ENCODE peak calls at places on chromosome 19, in seven cellular contexts. One of them, this sample, is unnamed.

GRCh38 chr19:45767881-45768643 is 990 bp downstream of the SIX5 start:
- DNase-seq in neural progenitor cell: peak; percentile 83
- DNase-seq in SK-N-SH: peak; percentile 67
- DNase-seq in HCT116: no peak
- DNase-seq in hepatocyte: peak; percentile 83
- DNase-seq in OCI-LY7: peak; percentile 21
- DNase-seq in MM.1S: peak; percentile 22
- DNase-seq in this sample: peak; percentile 37

GRCh38 chr19:7113233-7113632 is 43.7 kb downstream of the ZNF557 start:
- DNase-seq in HCT116: no peak
- DNase-seq in MM.1S: no peak
- DNase-seq in neural progenitor cell: no peak
- DNase-seq in OCI-LY7: no peak
- DNase-seq in SK-N-SH: no peak
- DNase-seq in hepatocyte: no peak
- DNase-seq in this sample: no peak

GRCh38 chr19:13830761-13831481 is 35.7 kb downstream of the ZSWIM4 start:
- DNase-seq in OCI-LY7: no peak
- DNase-seq in SK-N-SH: no peak
- DNase-seq in HCT116: no peak
- DNase-seq in neural progenitor cell: no peak
- DNase-seq in hepatocyte: no peak
- DNase-seq in MM.1S: no peak
- DNase-seq in this sample: no peak

GRCh38 chr19:29245221-29245620 is 32.3 kb upstream of the UQCRFS1 start:
- DNase-seq in HCT116: no peak
- DNase-seq in SK-N-SH: no peak
- DNase-seq in neural progenitor cell: no peak
- DNase-seq in hepatocyte: no peak
- DNase-seq in MM.1S: no peak
- DNase-seq in OCI-LY7: no peak
- DNase-seq in this sample: no peak

GRCh38 chr19:3655402-3656072 is 28.9 kb upstream of the CACTIN start:
- DNase-seq in MM.1S: no peak
- DNase-seq in OCI-LY7: no peak
- DNase-seq in neural progenitor cell: no peak
- DNase-seq in HCT116: no peak
- DNase-seq in SK-N-SH: peak; percentile 59
- DNase-seq in hepatocyte: peak; percentile 76
- DNase-seq in this sample: peak; percentile 76

GRCh38 chr19:37361994-37362393 is 8.9 kb upstream of the ZNF527 start:
- DNase-seq in hepatocyte: no peak
- DNase-seq in HCT116: no peak
- DNase-seq in neural progenitor cell: no peak
- DNase-seq in MM.1S: no peak
- DNase-seq in OCI-LY7: no peak
- DNase-seq in SK-N-SH: no peak
- DNase-seq in this sample: no peak

GRCh38 chr19:47357788-47358680 is 8.9 kb downstream of the DHX34 start:
- DNase-seq in OCI-LY7: peak; percentile 14
- DNase-seq in hepatocyte: no peak
- DNase-seq in MM.1S: no peak
- DNase-seq in SK-N-SH: peak; percentile 31
- DNase-seq in neural progenitor cell: peak; percentile 27
- DNase-seq in HCT116: no peak
- DNase-seq in this sample: no peak

GRCh38 chr19:16394111-16394510 is 69.5 kb downstream of the KLF2 start:
- DNase-seq in MM.1S: no peak
- DNase-seq in neural progenitor cell: no peak
- DNase-seq in OCI-LY7: no peak
- DNase-seq in SK-N-SH: no peak
- DNase-seq in HCT116: no peak
- DNase-seq in hepatocyte: no peak
- DNase-seq in this sample: no peak

GRCh38 chr19:40424637-40425449 is 949 bp downstream of the SERTAD1 start:
- DNase-seq in hepatocyte: no peak
- DNase-seq in MM.1S: no peak
- DNase-seq in SK-N-SH: no peak
- DNase-seq in neural progenitor cell: peak; percentile 50
- DNase-seq in HCT116: no peak
- DNase-seq in OCI-LY7: no peak
- DNase-seq in this sample: no peak

GRCh38 chr19:10998045-10998533 is 37.3 kb downstream of the SMARCA4 start:
- DNase-seq in neural progenitor cell: no peak
- DNase-seq in MM.1S: no peak
- DNase-seq in OCI-LY7: no peak
- DNase-seq in HCT116: no peak
- DNase-seq in SK-N-SH: no peak
- DNase-seq in hepatocyte: no peak
- DNase-seq in this sample: peak; percentile 22

GRCh38 chr19:55013596-55013995 is 24.5 kb downstream of the GP6 start:
- DNase-seq in SK-N-SH: no peak
- DNase-seq in hepatocyte: no peak
- DNase-seq in neural progenitor cell: no peak
- DNase-seq in OCI-LY7: no peak
- DNase-seq in MM.1S: no peak
- DNase-seq in HCT116: no peak
- DNase-seq in this sample: no peak

GRCh38 chr19:3954107-3954506 is 16.8 kb downstream of the DAPK3 start:
- DNase-seq in OCI-LY7: no peak
- DNase-seq in hepatocyte: no peak
- DNase-seq in HCT116: no peak
- DNase-seq in neural progenitor cell: no peak
- DNase-seq in SK-N-SH: no peak
- DNase-seq in MM.1S: no peak
- DNase-seq in this sample: no peak

GRCh38 chr19:40605201-40605971 is 4.2 kb downstream of the LTBP4 start:
- DNase-seq in OCI-LY7: peak; percentile 85
- DNase-seq in hepatocyte: peak; percentile 84
- DNase-seq in MM.1S: peak; percentile 97
- DNase-seq in HCT116: peak; percentile 78
- DNase-seq in neural progenitor cell: peak; percentile 79
- DNase-seq in SK-N-SH: peak; percentile 78
- DNase-seq in this sample: peak; percentile 83

GRCh38 chr19:10419646-10420443 is 493 bp upstream of the PDE4A start:
- DNase-seq in MM.1S: peak; percentile 93
- DNase-seq in neural progenitor cell: peak; percentile 95
- DNase-seq in SK-N-SH: peak; percentile 62
- DNase-seq in HCT116: peak; percentile 84
- DNase-seq in OCI-LY7: peak; percentile 97
- DNase-seq in hepatocyte: peak; percentile 28
- DNase-seq in this sample: peak; percentile 42

GRCh38 chr19:33432408-33433170 is 59.1 kb downstream of the CEBPG start:
- DNase-seq in HCT116: no peak
- DNase-seq in SK-N-SH: no peak
- DNase-seq in neural progenitor cell: no peak
- DNase-seq in OCI-LY7: no peak
- DNase-seq in hepatocyte: no peak
- DNase-seq in MM.1S: no peak
- DNase-seq in this sample: no peak

GRCh38 chr19:13396256-13397080 is 109.8 kb downstream of the CACNA1A start:
- DNase-seq in hepatocyte: peak; percentile 61
- DNase-seq in SK-N-SH: no peak
- DNase-seq in HCT116: peak; percentile 72
- DNase-seq in MM.1S: no peak
- DNase-seq in OCI-LY7: peak; percentile 54
- DNase-seq in neural progenitor cell: peak; percentile 83
- DNase-seq in this sample: peak; percentile 54

GRCh38 chr19:15122331-15123030 is 15.3 kb downstream of the SYDE1 start:
- DNase-seq in HCT116: no peak
- DNase-seq in MM.1S: no peak
- DNase-seq in OCI-LY7: no peak
- DNase-seq in hepatocyte: no peak
- DNase-seq in SK-N-SH: no peak
- DNase-seq in neural progenitor cell: no peak
- DNase-seq in this sample: no peak

GRCh38 chr19:52007436-52007804 is 591 bp downstream of the ZNF615 start:
- DNase-seq in HCT116: no peak
- DNase-seq in OCI-LY7: no peak
- DNase-seq in neural progenitor cell: peak; percentile 53
- DNase-seq in SK-N-SH: peak; percentile 38
- DNase-seq in MM.1S: no peak
- DNase-seq in hepatocyte: peak; percentile 16
- DNase-seq in this sample: no peak

GRCh38 chr19:16836115-16836905 is 7.1 kb downstream of the SIN3B start:
- DNase-seq in hepatocyte: no peak
- DNase-seq in OCI-LY7: peak; percentile 45
- DNase-seq in neural progenitor cell: peak; percentile 19
- DNase-seq in HCT116: no peak
- DNase-seq in MM.1S: no peak
- DNase-seq in SK-N-SH: no peak
- DNase-seq in this sample: no peak

GRCh38 chr19:16073481-16073880 is 2.8 kb upstream of the TPM4 start:
- DNase-seq in HCT116: no peak
- DNase-seq in MM.1S: no peak
- DNase-seq in SK-N-SH: no peak
- DNase-seq in OCI-LY7: no peak
- DNase-seq in hepatocyte: no peak
- DNase-seq in neural progenitor cell: no peak
- DNase-seq in this sample: no peak

GRCh38 chr19:14476663-14477401 is 1.7 kb upstream of the PTGER1 start:
- DNase-seq in neural progenitor cell: no peak
- DNase-seq in MM.1S: no peak
- DNase-seq in hepatocyte: peak; percentile 66
- DNase-seq in HCT116: peak; percentile 48
- DNase-seq in OCI-LY7: peak; percentile 24
- DNase-seq in SK-N-SH: peak; percentile 36
- DNase-seq in this sample: peak; percentile 83

GRCh38 chr19:1860133-1860775 is 3.1 kb downstream of the KLF16 start:
- DNase-seq in hepatocyte: peak; percentile 94
- DNase-seq in HCT116: no peak
- DNase-seq in OCI-LY7: peak; percentile 62
- DNase-seq in SK-N-SH: peak; percentile 76
- DNase-seq in neural progenitor cell: peak; percentile 86
- DNase-seq in MM.1S: no peak
- DNase-seq in this sample: no peak

GRCh38 chr19:42325896-42326771 is 699 bp downstream of the MEGF8 start:
- DNase-seq in SK-N-SH: peak; percentile 62
- DNase-seq in HCT116: no peak
- DNase-seq in OCI-LY7: peak; percentile 48
- DNase-seq in MM.1S: peak; percentile 44
- DNase-seq in hepatocyte: no peak
- DNase-seq in neural progenitor cell: no peak
- DNase-seq in this sample: no peak

GRCh38 chr19:57512845-57513244 is 13.1 kb downstream of the ZNF773 start:
- DNase-seq in OCI-LY7: peak; percentile 31
- DNase-seq in MM.1S: no peak
- DNase-seq in hepatocyte: no peak
- DNase-seq in SK-N-SH: no peak
- DNase-seq in neural progenitor cell: no peak
- DNase-seq in HCT116: no peak
- DNase-seq in this sample: no peak

GRCh38 chr19:6577410-6578125 is 13.4 kb downstream of the CD70 start:
- DNase-seq in hepatocyte: no peak
- DNase-seq in HCT116: no peak
- DNase-seq in MM.1S: peak; percentile 95
- DNase-seq in OCI-LY7: peak; percentile 96
- DNase-seq in SK-N-SH: no peak
- DNase-seq in neural progenitor cell: no peak
- DNase-seq in this sample: no peak

GRCh38 chr19:31676271-31677004 is 327.2 kb upstream of the TSHZ3 start:
- DNase-seq in hepatocyte: peak; percentile 13
- DNase-seq in SK-N-SH: peak; percentile 48
- DNase-seq in neural progenitor cell: peak; percentile 46
- DNase-seq in MM.1S: peak; percentile 43
- DNase-seq in HCT116: no peak
- DNase-seq in OCI-LY7: peak; percentile 3
- DNase-seq in this sample: no peak
- TF ChIP-seq EZH2phosphoT487 in hepatocyte: no peak
- TF ChIP-seq EZH2phosphoT487 in SK-N-SH: no peak
- TF ChIP-seq EZH2phosphoT487 in neural progenitor cell: no peak
- TF ChIP-seq EZH2phosphoT487 in MM.1S: no peak
- TF ChIP-seq EZH2phosphoT487 in HCT116: no peak
- TF ChIP-seq EZH2phosphoT487 in OCI-LY7: no peak
- TF ChIP-seq EZH2phosphoT487 in this sample: no peak

GRCh38 chr19:275000-275399 is 16.2 kb downstream of the PLPP2 start:
- DNase-seq in MM.1S: no peak
- DNase-seq in neural progenitor cell: no peak
- DNase-seq in hepatocyte: no peak
- DNase-seq in OCI-LY7: no peak
- DNase-seq in HCT116: no peak
- DNase-seq in SK-N-SH: peak; percentile 1
- DNase-seq in this sample: no peak
- TF ChIP-seq CTCF in MM.1S: no peak
- TF ChIP-seq CTCF in neural progenitor cell: no peak
- TF ChIP-seq CTCF in hepatocyte: no peak
- TF ChIP-seq CTCF in OCI-LY7: no peak
- TF ChIP-seq CTCF in HCT116: no peak
- TF ChIP-seq CTCF in SK-N-SH: no peak
- TF ChIP-seq CTCF in this sample: no peak

GRCh38 chr19:23287620-23288019 is 37.4 kb upstream of the ZNF724 start:
- DNase-seq in OCI-LY7: peak; percentile 29
- DNase-seq in SK-N-SH: no peak
- DNase-seq in MM.1S: no peak
- DNase-seq in hepatocyte: no peak
- DNase-seq in HCT116: no peak
- DNase-seq in neural progenitor cell: no peak
- DNase-seq in this sample: no peak

GRCh38 chr19:23283925-23284324 is 33.7 kb upstream of the ZNF724 start:
- DNase-seq in MM.1S: peak; percentile 40
- DNase-seq in SK-N-SH: peak; percentile 67
- DNase-seq in hepatocyte: peak; percentile 51
- DNase-seq in neural progenitor cell: peak; percentile 55
- DNase-seq in OCI-LY7: peak; percentile 82
- DNase-seq in HCT116: peak; percentile 18
- DNase-seq in this sample: peak; percentile 24

GRCh38 chr19:23285948-23286347 is 35.8 kb upstream of the ZNF724 start:
- DNase-seq in OCI-LY7: peak; percentile 8
- DNase-seq in neural progenitor cell: no peak
- DNase-seq in SK-N-SH: no peak
- DNase-seq in hepatocyte: no peak
- DNase-seq in HCT116: no peak
- DNase-seq in MM.1S: no peak
- DNase-seq in this sample: no peak

GRCh38 chr19:23281663-23282276 is 31.6 kb upstream of the ZNF724 start:
- DNase-seq in MM.1S: peak; percentile 19
- DNase-seq in SK-N-SH: no peak
- DNase-seq in HCT116: no peak
- DNase-seq in neural progenitor cell: no peak
- DNase-seq in OCI-LY7: peak; percentile 23
- DNase-seq in hepatocyte: no peak
- DNase-seq in this sample: no peak

DNA sequence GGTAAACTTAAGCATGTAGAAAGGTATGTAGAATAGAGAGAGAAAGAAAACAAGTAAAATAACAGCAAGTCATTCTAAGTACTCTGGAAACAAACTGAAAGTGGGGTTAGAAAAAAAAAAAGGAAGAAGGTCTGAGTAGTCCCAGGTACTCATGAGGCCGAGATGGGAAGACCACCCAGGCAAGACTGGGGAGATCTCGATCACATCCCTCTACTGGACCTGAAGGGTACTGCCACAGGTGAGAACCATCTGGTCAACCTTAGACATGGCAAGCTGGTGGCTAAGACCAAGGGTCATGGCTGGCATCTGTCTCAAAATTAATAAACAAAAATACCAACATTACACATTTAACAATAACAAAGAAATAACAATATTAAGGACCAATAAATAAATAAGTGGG is 36.3 kb upstream of the ZNF724 start:
- DNase-seq in neural progenitor cell: peak; percentile 19
- DNase-seq in hepatocyte: no peak
- DNase-seq in SK-N-SH: peak; percentile 26
- DNase-seq in MM.1S: no peak
- DNase-seq in HCT116: no peak
- DNase-seq in OCI-LY7: peak; percentile 69
- DNase-seq in this sample: no peak
- H3K9me3 ChIP-seq in neural progenitor cell: no peaks in the 10 kb centered on the region
- H3K9me3 ChIP-seq in hepatocyte: no peaks in the 10 kb centered on the region
- H3K9me3 ChIP-seq in SK-N-SH: no peaks in the 10 kb centered on the region
- H3K9me3 ChIP-seq in MM.1S: no peaks in the 10 kb centered on the region
- H3K9me3 ChIP-seq in HCT116: peaks cover 7% of the 10 kb centered on the region
- H3K9me3 ChIP-seq in OCI-LY7: peaks cover 13% of the 10 kb centered on the region
- H3K9me3 ChIP-seq in this sample: no peaks in the 10 kb centered on the region

GRCh38 chr19:38915329-38916321 is 3.6 kb upstream of the CCER2 start:
- DNase-seq in SK-N-SH: peak; percentile 21
- DNase-seq in OCI-LY7: no peak
- DNase-seq in hepatocyte: no peak
- DNase-seq in MM.1S: no peak
- DNase-seq in neural progenitor cell: no peak
- DNase-seq in HCT116: no peak
- DNase-seq in this sample: no peak
- TF ChIP-seq EZH2phosphoT487 in SK-N-SH: no peak
- TF ChIP-seq EZH2phosphoT487 in OCI-LY7: no peak
- TF ChIP-seq EZH2phosphoT487 in hepatocyte: no peak
- TF ChIP-seq EZH2phosphoT487 in MM.1S: no peak
- TF ChIP-seq EZH2phosphoT487 in neural progenitor cell: no peak
- TF ChIP-seq EZH2phosphoT487 in HCT116: no peak
- TF ChIP-seq EZH2phosphoT487 in this sample: no peak

This sample was measured in PC-3.